ENCODE peak calls at places on chromosomes 13 and 19, in five cellular contexts. E is trophoblast cell, Y is H9, G is IMR-90, B is mesendoderm. I is an unnamed sample.

GRCh38 chr13:35976126-35976525 is 155.1 kb downstream of the DCLK1 start:
- DNase-seq in E (no peak), Y (no peak), G (no peak), B (no peak), I (no peak)

GRCh38 chr19:40251991-40252390 is 25.5 kb upstream of the CCNP start:
- DNase-seq in E (no peak), Y (no peak), G (no peak), B (no peak), I (no peak)

GRCh38 chr19:13794388-13794751 is 873 bp upstream of the ZSWIM4 start:
- DNase-seq in E (peak), Y (no peak), G (peak), B (no peak), I (no peak)

GRCh38 chr19:16573296-16573695 is 1.1 kb upstream of the SLC35E1 start:
- DNase-seq in E (no peak), Y (no peak), G (no peak), B (no peak), I (no peak)

GRCh38 chr13:110349239-110349638 is 42.2 kb downstream of the COL4A2 start:
- DNase-seq in E (no peak), Y (no peak), G (no peak), B (no peak), I (no peak)

GRCh38 chr19:39082745-39083598 is 1.2 kb upstream of the ACP7 start:
- DNase-seq in E (no peak), Y (no peak), G (no peak), B (no peak), I (no peak)

GRCh38 chr13:89726690-89727435 is 1620.6 kb upstream of the MIR17HG start:
- DNase-seq in E (no peak), Y (no peak), G (peak), B (no peak), I (no peak)

GRCh38 chr19:17618281-17618903 is 62.9 kb downstream of the COLGALT1 start:
- DNase-seq in E (no peak), Y (no peak), G (no peak), B (no peak), I (no peak)

GRCh38 chr13:43078399-43078798 is 55.0 kb downstream of the DNAJC15 start:
- DNase-seq in E (no peak), Y (no peak), G (no peak), B (no peak), I (no peak)

GRCh38 chr19:42627916-42628315 is 33.2 kb upstream of the CEACAM8 start:
- DNase-seq in E (no peak), Y (no peak), G (no peak), B (no peak), I (no peak)

GRCh38 chr13:113967729-113968462 is 6.0 kb downstream of the C13orf46 start:
- DNase-seq in E (no peak), Y (no peak), G (no peak), B (no peak), I (no peak)

GRCh38 chr13:107275945-107276614 is 708.1 kb upstream of the ARGLU1 start:
- DNase-seq in E (no peak), Y (no peak), G (no peak), B (no peak), I (no peak)

GRCh38 chr13:50425772-50426171 is 410.5 kb downstream of the KCNRG start:
- DNase-seq in E (no peak), Y (no peak), G (no peak), B (no peak), I (no peak)

GRCh38 chr19:41886761-41887710 is 4.1 kb downstream of the ARHGEF1 start:
- DNase-seq in E (no peak), Y (no peak), G (no peak), B (peak), I (no peak)

GRCh38 chr19:33639034-33639681 is 17.4 kb downstream of the CHST8 start:
- DNase-seq in E (no peak), Y (peak), G (no peak), B (no peak), I (no peak)

GRCh38 chr13:106633321-106633720 is 65.4 kb upstream of the ARGLU1 start:
- DNase-seq in E (no peak), Y (no peak), G (no peak), B (no peak), I (no peak)

DNA sequence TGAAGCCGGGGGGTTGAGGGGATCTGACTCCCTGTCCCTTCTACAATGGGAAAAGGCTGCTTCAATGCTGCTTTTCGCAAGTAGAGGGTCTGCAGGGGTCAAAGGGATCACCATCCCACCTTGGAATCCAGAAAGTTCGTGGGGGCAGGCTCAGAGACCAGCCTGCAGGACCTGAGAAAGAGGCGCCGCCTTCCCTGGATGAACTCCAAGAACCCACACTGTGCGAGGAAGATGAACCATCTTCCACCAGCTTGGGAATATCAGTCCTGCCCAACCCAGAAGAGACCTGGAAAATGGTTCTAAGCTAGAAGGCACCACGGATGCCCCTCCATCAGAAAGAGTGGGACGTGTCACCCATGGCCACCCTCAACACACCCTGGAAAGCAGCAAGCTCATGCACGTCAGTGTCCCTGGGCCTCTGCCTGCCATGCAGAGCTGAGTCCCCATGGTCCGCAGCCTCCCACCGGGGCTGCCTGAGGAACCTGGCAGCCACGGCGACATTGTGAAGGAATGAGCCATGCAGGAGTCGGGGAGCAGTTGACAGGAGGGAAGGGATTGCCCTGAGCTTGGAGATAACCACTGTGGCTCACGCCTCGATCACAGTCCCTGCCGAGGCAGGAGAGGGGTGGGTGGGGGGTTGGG is 14.6 kb downstream of the RAB3D start:
- DNase-seq in E (no peak), Y (no peak), G (no peak), B (no peak), I (no peak)
- H2BK120ac ChIP-seq in E (peak), Y (no peak), G (peak), B (no peak), I (no peak)

DNA sequence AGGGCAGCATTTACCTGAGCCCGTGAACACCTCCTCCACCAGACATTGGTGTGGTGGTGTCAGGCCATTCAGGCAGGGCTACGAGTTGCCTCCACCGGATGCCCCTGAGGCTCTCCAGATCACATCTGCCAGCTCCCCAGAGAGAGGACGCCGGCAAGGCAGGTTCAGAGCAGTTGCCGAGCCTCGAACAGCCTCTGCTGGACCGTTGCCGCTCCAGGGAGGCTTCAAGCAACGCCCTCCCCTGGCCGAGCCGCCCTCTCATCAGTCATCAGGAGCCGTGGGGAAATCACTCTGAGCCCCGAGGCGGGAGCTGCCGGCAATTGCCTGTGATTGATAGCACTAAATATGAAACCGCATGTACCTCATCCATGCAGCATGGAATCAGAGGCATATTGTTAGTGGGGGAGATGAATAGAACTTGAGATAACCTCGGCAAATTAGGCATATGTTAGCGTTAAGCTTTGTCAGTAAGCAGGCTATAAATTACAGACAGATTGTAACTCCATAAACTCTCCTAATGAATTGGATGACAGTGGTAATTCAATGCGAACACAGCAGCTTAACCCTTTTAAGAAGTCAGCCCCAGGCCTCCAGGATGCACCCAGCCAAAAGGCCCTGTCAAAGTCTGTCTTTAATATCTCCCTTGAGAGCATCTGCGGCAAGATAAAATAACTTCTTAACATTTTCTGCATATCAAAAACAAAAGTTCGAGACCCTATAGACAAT is 29.8 kb upstream of the SPACA7 start:
- DNase-seq in E (no peak), Y (peak), G (no peak), B (peak), I (no peak)
- H2BK120ac ChIP-seq in E (no peak), Y (no peak), G (no peak), B (no peak), I (no peak)

GRCh38 chr13:51999525-51999924 is 11.7 kb downstream of the ATP7B start:
- DNase-seq in E (peak), Y (no peak), G (peak), B (no peak), I (no peak)
- H2BK120ac ChIP-seq in E (no peak), Y (no peak), G (no peak), B (no peak), I (no peak)

GRCh38 chr19:2820112-2820702 is 539 bp downstream of the ZNF554 start:
- DNase-seq in E (no peak), Y (peak), G (no peak), B (peak), I (peak)
- H2BK120ac ChIP-seq in E (peak), Y (no peak), G (no peak), B (no peak), I (no peak)

GRCh38 chr19:52007436-52007804 is 591 bp downstream of the ZNF615 start:
- DNase-seq in E (no peak), Y (peak), G (no peak), B (peak), I (peak)
- H2BK120ac ChIP-seq in E (no peak), Y (no peak), G (no peak), B (no peak), I (no peak)

GRCh38 chr19:1860821-1861598 is 2.4 kb downstream of the KLF16 start:
- DNase-seq in E (no peak), Y (no peak), G (no peak), B (no peak), I (no peak)
- H2BK120ac ChIP-seq in E (no peak), Y (no peak), G (no peak), B (no peak), I (no peak)

GRCh38 chr19:31350033-31350692 is 927 bp upstream of the TSHZ3 start:
- DNase-seq in E (no peak), Y (no peak), G (no peak), B (no peak), I (no peak)
- H2BK120ac ChIP-seq in E (peak), Y (no peak), G (no peak), B (peak), I (no peak)

DNA sequence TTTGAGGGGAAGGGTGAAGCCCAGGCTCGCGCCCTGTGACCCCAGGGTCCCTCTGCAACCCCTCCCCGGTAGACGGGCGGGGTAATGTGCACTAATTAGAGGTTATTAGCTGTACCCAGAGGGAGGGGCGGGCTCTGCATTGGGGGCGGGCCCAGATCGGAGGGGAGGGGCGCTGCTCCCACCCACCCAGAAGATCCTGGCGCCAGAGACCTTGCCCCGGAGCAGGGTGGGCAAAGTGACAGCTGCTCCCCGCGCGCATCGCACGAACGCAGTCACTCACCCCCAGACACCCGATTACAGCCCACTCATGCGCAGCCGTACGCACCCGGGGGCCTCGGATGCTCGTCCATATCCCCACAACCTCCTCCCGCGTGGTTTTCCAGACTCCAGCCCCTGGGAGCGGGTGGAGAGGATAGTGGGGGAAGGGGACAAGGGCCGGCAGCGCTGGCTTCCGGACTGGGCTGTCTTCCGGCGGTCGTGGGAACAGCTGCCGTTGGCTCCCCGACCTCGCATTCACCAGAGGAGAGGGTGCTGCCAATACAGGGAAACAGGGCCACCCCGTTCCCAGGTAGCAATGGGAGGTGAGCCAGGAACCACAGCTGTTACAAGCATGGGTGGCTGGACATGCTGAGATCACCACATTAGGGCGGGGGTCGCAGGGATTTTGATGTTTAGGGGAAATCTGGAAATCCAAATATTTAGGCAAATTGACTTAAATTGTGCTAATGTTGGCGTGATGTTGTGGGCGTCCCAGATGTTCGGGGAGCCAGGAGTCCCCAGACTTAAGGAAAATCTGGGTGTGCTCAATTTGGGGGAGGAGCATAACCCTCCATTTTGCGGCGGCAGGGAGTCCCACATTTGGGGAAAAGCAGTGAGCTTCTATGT is 2.9 kb upstream of the HOOK2 start:
- DNase-seq in E (no peak), Y (peak), G (peak), B (peak), I (no peak)
- H2BK120ac ChIP-seq in E (peak), Y (no peak), G (peak), B (no peak), I (no peak)

GRCh38 chr19:11381535-11382369 is 2.4 kb downstream of the EPOR start:
- DNase-seq in E (peak), Y (peak), G (peak), B (peak), I (peak)

GRCh38 chr19:11380653-11381534 is 3.2 kb downstream of the EPOR start:
- DNase-seq in E (peak), Y (peak), G (peak), B (peak), I (peak)

GRCh38 chr19:11382898-11383705 is 1.0 kb downstream of the EPOR start:
- DNase-seq in E (peak), Y (peak), G (no peak), B (peak), I (no peak)

GRCh38 chr19:11384778-11385129 is 640 bp upstream of the EPOR start:
- DNase-seq in E (peak), Y (no peak), G (no peak), B (no peak), I (no peak)

GRCh38 chr19:11383706-11384048 is 437 bp downstream of the EPOR start:
- DNase-seq in E (no peak), Y (no peak), G (no peak), B (peak), I (no peak)
- H2BK120ac ChIP-seq in E (no peak), Y (no peak), G (no peak), B (no peak), I (no peak)

DNA sequence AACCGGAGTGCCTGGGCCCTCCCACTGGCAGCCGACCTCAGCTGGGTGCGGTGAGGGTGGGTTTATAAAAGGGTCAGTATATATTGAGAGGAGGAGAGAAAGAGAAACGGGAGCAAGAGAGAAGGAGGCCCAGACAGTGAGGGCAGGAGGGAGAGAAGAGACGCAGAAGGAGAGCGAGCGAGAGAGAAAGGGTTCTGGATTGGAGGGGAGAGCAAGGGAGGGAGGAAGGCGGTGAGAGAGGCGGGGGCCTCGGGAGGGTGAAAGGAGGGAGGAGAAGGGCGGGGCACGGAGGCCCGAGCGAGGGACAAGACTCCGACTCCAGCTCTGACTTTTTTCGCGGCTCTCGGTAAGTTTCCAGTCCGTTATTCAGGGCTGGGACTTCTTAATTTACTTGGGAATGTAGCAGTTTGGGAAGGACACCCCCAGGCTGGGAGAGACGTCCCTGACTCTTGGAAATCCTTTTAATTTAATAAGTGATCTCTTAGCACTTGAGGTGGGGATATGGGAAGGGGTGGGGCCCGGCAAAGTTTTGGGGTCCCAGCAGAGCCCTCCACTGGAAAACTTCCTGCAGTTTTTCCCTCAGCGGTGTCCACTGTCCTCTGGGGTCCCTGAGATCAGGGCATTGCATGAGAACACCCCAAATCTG is at the start of gene EMP3:
- DNase-seq in E (peak), Y (peak), G (peak), B (peak), I (peak)
- H2BK120ac ChIP-seq in E (peak), Y (no peak), G (peak), B (peak), I (peak)

I was measured in neuronal stem cell.